ENCODE peak calls at places on chromosomes 16 and 17, in four cellular contexts. G, N, Q and K are unnamed samples.
A peak's percentile ranks its signal among the peaks of the same experiment; 100 is the strongest.

GRCh38 chr16:1237990-1238389 is 2.5 kb upstream of the TPSAB1 start:
- DNase-seq in G (no peak), N (no peak), Q (no peak), K (no peak)

GRCh38 chr16:83911290-83911689 is 12.4 kb downstream of the MLYCD start:
- DNase-seq in G (no peak), N (no peak), Q (no peak), K (no peak)

GRCh38 chr17:51346218-51346982 is 86.1 kb downstream of the UTP18 start:
- DNase-seq in G (no peak), N (no peak), Q (no peak), K (no peak)

GRCh38 chr17:44561237-44561623 is 3.9 kb downstream of the FZD2 start:
- DNase-seq in G (no peak), N (no peak), Q (no peak), K (no peak)

GRCh38 chr16:52480237-52480636 is 66.7 kb downstream of the TOX3 start:
- DNase-seq in G (no peak), N (no peak), Q (no peak), K (no peak)

GRCh38 chr16:70158261-70158939 is 15.2 kb upstream of the CLEC18C start:
- DNase-seq in G (no peak), N (no peak), Q (no peak), K (no peak)

GRCh38 chr16:18984425-18985005 is 781 bp downstream of the TMC7 start:
- DNase-seq in G (no peak), N (no peak), Q (no peak), K (no peak)

GRCh38 chr16:4064950-4065352 is 51.3 kb downstream of the ADCY9 start:
- DNase-seq in G (no peak), N (no peak), Q (no peak), K (no peak)

GRCh38 chr16:69179255-69180010 is 7.5 kb upstream of the SNTB2 start:
- DNase-seq in G (no peak), N (no peak), Q (peak; percentile 91), K (no peak)

GRCh38 chr16:50747206-50747956 is 5.5 kb downstream of the CYLD start:
- DNase-seq in G (no peak), N (no peak), Q (no peak), K (no peak)

GRCh38 chr17:32742686-32743538 is 134.0 kb downstream of the MYO1D start:
- DNase-seq in G (no peak), N (no peak), Q (no peak), K (no peak)

GRCh38 chr17:43832168-43832975 is 574 bp downstream of the MPP3 start:
- DNase-seq in G (no peak), N (peak; percentile 35), Q (peak; percentile 59), K (peak; percentile 67)

GRCh38 chr17:59451706-59452105 is 113.7 kb upstream of the DHX40 start:
- DNase-seq in G (no peak), N (no peak), Q (no peak), K (no peak)

GRCh38 chr16:2019919-2020831 is 590 bp downstream of the NPW start:
- DNase-seq in G (no peak), N (peak; percentile 49), Q (no peak), K (no peak)

GRCh38 chr17:32111141-32111771 is 31.0 kb upstream of the RHOT1 start:
- DNase-seq in G (no peak), N (no peak), Q (peak; percentile 26), K (no peak)

GRCh38 chr17:9817086-9817485 is 4.8 kb downstream of the GSG1L2 start:
- DNase-seq in G (no peak), N (peak; percentile 26), Q (peak; percentile 24), K (peak; percentile 22)

GRCh38 chr17:55248077-55248476 is 16.7 kb upstream of the HLF start:
- DNase-seq in G (no peak), N (no peak), Q (no peak), K (no peak)

GRCh38 chr17:45291170-45291805 is 25.5 kb downstream of the MAP3K14 start:
- DNase-seq in G (no peak), N (no peak), Q (no peak), K (no peak)

GRCh38 chr17:31446195-31446967 is 54.9 kb downstream of the RAB11FIP4 start:
- DNase-seq in G (no peak), N (no peak), Q (no peak), K (no peak)

GRCh38 chr17:81248649-81249048 is 9.5 kb downstream of the NDUFAF8 start:
- DNase-seq in G (no peak), N (no peak), Q (no peak), K (no peak)

GRCh38 chr16:5416013-5416412 is 318.4 kb upstream of the EEF2KMT start:
- DNase-seq in G (no peak), N (no peak), Q (no peak), K (no peak)

GRCh38 chr17:50219939-50220465 is 18.6 kb upstream of the COL1A1 start:
- DNase-seq in G (no peak), N (no peak), Q (no peak), K (peak; percentile 94)

GRCh38 chr17:31274252-31274651 is 22.8 kb downstream of the OMG start:
- DNase-seq in G (no peak), N (no peak), Q (no peak), K (no peak)

GRCh38 chr16:67428146-67428731 is 2.7 kb upstream of the HSD11B2 start:
- DNase-seq in G (no peak), N (peak; percentile 68), Q (peak; percentile 83), K (peak; percentile 83)

GRCh38 chr17:27878776-27879562 is 14.2 kb downstream of the LYRM9 start:
- DNase-seq in G (no peak), N (no peak), Q (no peak), K (no peak)

GRCh38 chr17:27578718-27579085 is 52.3 kb upstream of the LGALS9 start:
- DNase-seq in G (no peak), N (no peak), Q (peak; percentile 62), K (peak; percentile 77)

GRCh38 chr16:69406780-69407331 is 17.6 kb upstream of the CYB5B start:
- DNase-seq in G (no peak), N (no peak), Q (no peak), K (peak; percentile 65)

GRCh38 chr16:81940781-81941560 is 70.3 kb downstream of the SDR42E1 start:
- DNase-seq in G (no peak), N (no peak), Q (peak; percentile 12), K (peak; percentile 43)

GRCh38 chr16:4684763-4685162 is 8.6 kb upstream of the NUDT16L1 start:
- DNase-seq in G (no peak), N (no peak), Q (no peak), K (no peak)

GRCh38 chr17:65553009-65553645 is 8.3 kb downstream of the AXIN2 start:
- DNase-seq in G (no peak), N (no peak), Q (no peak), K (no peak)

GRCh38 chr17:42818379-42818778 is 5.7 kb downstream of the BECN1 start:
- DNase-seq in G (no peak), N (no peak), Q (no peak), K (no peak)

GRCh38 chr17:78523939-78524655 is 53.1 kb downstream of the DNAH17 start:
- DNase-seq in G (no peak), N (no peak), Q (no peak), K (no peak)

GRCh38 chr17:74759243-74759801 is 10.9 kb downstream of the NHERF1 start:
- DNase-seq in G (no peak), N (no peak), Q (no peak), K (peak; percentile 73)

GRCh38 chr17:48351916-48352332 is 78.1 kb downstream of the SKAP1 start:
- DNase-seq in G (no peak), N (no peak), Q (no peak), K (peak; percentile 56)

GRCh38 chr16:67915831-67916723 is 15.6 kb downstream of the CTRL start:
- DNase-seq in G (no peak), N (no peak), Q (peak; percentile 63), K (no peak)

GRCh38 chr17:627051-627450 is 87.6 kb downstream of the VPS53 start:
- DNase-seq in G (no peak), N (no peak), Q (no peak), K (no peak)

GRCh38 chr17:7613769-7614421 is 802 bp downstream of the FXR2 start:
- DNase-seq in G (no peak), N (no peak), Q (no peak), K (no peak)

GRCh38 chr17:4499431-4500187 is 928 bp downstream of the SPNS2 start:
- DNase-seq in G (no peak), N (no peak), Q (peak; percentile 43), K (no peak)